ENCODE peak calls at places on chromosome 14, in six cellular contexts. U, F, Y, K, A and I are unnamed samples.

GRCh38 chr14:85539510-85539909 is 9.6 kb downstream of the FLRT2 start:
- DNase-seq in A (no peak), F (no peak), U (no peak), K (no peak), Y (no peak), I (no peak)

GRCh38 chr14:92687681-92688433 is 60.6 kb downstream of the LGMN start:
- DNase-seq in U (peak; percentile 79), A (peak; percentile 64), K (no peak), Y (no peak), F (no peak), I (no peak)

GRCh38 chr14:81819344-81819743 is 285.7 kb upstream of the SEL1L start:
- DNase-seq in F (no peak), Y (no peak), A (no peak), K (no peak), U (no peak), I (no peak)

GRCh38 chr14:54772451-54772881 is 130.2 kb downstream of the GCH1 start:
- DNase-seq in K (peak; percentile 59), U (no peak), Y (no peak), A (no peak), F (peak; percentile 83), I (no peak)

GRCh38 chr14:65002586-65003210 is 16.0 kb downstream of the FNTB start:
- DNase-seq in K (peak; percentile 48), A (no peak), F (peak; percentile 33), U (no peak), Y (no peak), I (peak; percentile 29)

GRCh38 chr14:58533417-58533816 is 104.3 kb upstream of the DACT1 start:
- DNase-seq in A (no peak), K (no peak), Y (no peak), U (no peak), F (no peak), I (peak; percentile 12)

GRCh38 chr14:85517113-85517688 is 12.7 kb upstream of the FLRT2 start:
- DNase-seq in Y (no peak), F (no peak), K (no peak), A (no peak), U (no peak), I (no peak)

GRCh38 chr14:24927809-24928208 is 122.1 kb downstream of the STXBP6 start:
- DNase-seq in K (no peak), Y (no peak), U (no peak), F (no peak), A (no peak), I (no peak)

GRCh38 chr14:29216774-29217232 is 450.2 kb downstream of the FOXG1 start:
- DNase-seq in K (no peak), Y (no peak), F (peak; percentile 85), U (no peak), A (no peak), I (no peak)

GRCh38 chr14:63692309-63693020 is 35.4 kb downstream of the SGPP1 start:
- DNase-seq in U (no peak), F (no peak), K (peak; percentile 31), A (no peak), Y (no peak), I (no peak)

GRCh38 chr14:55277972-55278740 is 6.9 kb downstream of the FBXO34 start:
- DNase-seq in A (no peak), Y (no peak), F (no peak), K (no peak), U (no peak), I (no peak)

GRCh38 chr14:79357307-79357706 is 854.0 kb downstream of the DIO2 start:
- DNase-seq in A (no peak), U (no peak), F (no peak), K (no peak), Y (no peak), I (no peak)

GRCh38 chr14:48983355-48983888 is 602.8 kb downstream of the RPS29 start:
- DNase-seq in Y (no peak), A (no peak), U (no peak), K (no peak), F (no peak), I (no peak)

GRCh38 chr14:78863143-78863542 is 693.0 kb downstream of the NRXN3 start:
- DNase-seq in A (peak; percentile 65), U (peak; percentile 86), K (peak; percentile 43), Y (no peak), F (peak; percentile 45), I (peak; percentile 25)

GRCh38 chr14:101224356-101225115 is 321.0 kb upstream of the RTL1 start:
- DNase-seq in F (no peak), U (peak; percentile 49), Y (no peak), A (peak; percentile 13), K (no peak), I (no peak)

GRCh38 chr14:24430682-24431568 is 1.2 kb downstream of the KHNYN start:
- DNase-seq in A (peak; percentile 56), U (no peak), K (peak; percentile 59), F (peak; percentile 28), Y (peak; percentile 65), I (peak; percentile 29)

GRCh38 chr14:78921856-78922255 is 751.7 kb downstream of the NRXN3 start:
- DNase-seq in Y (no peak), F (peak; percentile 28), U (no peak), K (peak; percentile 88), A (no peak), I (peak; percentile 76)

GRCh38 chr14:23644195-23644918 is 8.2 kb downstream of the DHRS2 start:
- DNase-seq in F (no peak), A (no peak), K (no peak), U (no peak), Y (no peak), I (no peak)

GRCh38 chr14:70631948-70632347 is 9.8 kb upstream of the TTC9 start:
- DNase-seq in A (no peak), U (no peak), Y (no peak), K (no peak), F (no peak), I (no peak)

GRCh38 chr14:94345344-94346072 is 22.4 kb upstream of the SERPINA6 start:
- DNase-seq in U (no peak), K (peak; percentile 93), F (peak; percentile 81), A (no peak), Y (no peak), I (peak; percentile 79)

GRCh38 chr14:23056956-23057756 is at the start of gene CDH24:
- DNase-seq in U (peak; percentile 89), Y (peak; percentile 73), F (peak; percentile 75), A (peak; percentile 86), K (peak; percentile 57), I (no peak)

DNA sequence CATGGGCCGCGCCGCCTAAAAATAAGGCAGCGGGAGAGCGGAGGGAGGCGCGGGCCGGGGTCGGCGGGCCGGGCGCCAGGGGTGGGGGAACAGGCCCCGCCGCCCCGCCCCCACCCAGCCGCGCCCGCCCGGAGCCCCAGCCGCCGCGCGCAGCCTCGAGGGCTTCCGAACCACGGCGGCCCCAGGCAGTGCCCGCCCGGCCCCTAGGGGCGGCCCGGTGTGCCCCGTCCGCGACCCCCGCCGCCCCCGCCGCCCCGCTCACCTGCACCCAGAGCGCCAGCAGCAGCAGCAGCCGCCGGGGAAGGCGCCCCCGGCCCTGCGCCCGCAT is 519 bp downstream of the JAG2 start:
- DNase-seq in K (no peak), A (peak; percentile 58), F (no peak), Y (no peak), U (no peak), I (no peak)
- H3K27me3 ChIP-seq in K (peaks cover 52% of the 10 kb centered on the region), A (peaks cover 20% of the 10 kb centered on the region), F (no peaks in the 10 kb centered on the region), Y (no peaks in the 10 kb centered on the region), U (peaks cover 16% of the 10 kb centered on the region), I (peaks cover 17% of the 10 kb centered on the region)

GRCh38 chr14:60658909-60659585 is 9.8 kb upstream of the SIX1 start:
- DNase-seq in Y (no peak), U (no peak), K (peak; percentile 47), F (peak; percentile 83), A (no peak), I (no peak)
- H3K27me3 ChIP-seq in Y (no peaks in the 10 kb centered on the region), U (peaks cover 90% of the 10 kb centered on the region), K (no peaks in the 10 kb centered on the region), F (no peaks in the 10 kb centered on the region), A (peaks cover 77% of the 10 kb centered on the region), I (no peaks in the 10 kb centered on the region)

GRCh38 chr14:102541771-102542170 is 32.2 kb upstream of the ANKRD9 start:
- DNase-seq in A (no peak), U (peak; percentile 78), F (no peak), K (no peak), Y (no peak), I (no peak)

GRCh38 chr14:102544745-102545460 is 35.3 kb upstream of the ANKRD9 start:
- DNase-seq in Y (no peak), F (no peak), A (peak; percentile 59), K (no peak), U (peak; percentile 84), I (no peak)

GRCh38 chr14:102547067-102547466 is 37.5 kb upstream of the ANKRD9 start:
- DNase-seq in U (no peak), A (no peak), F (no peak), Y (no peak), K (no peak), I (no peak)

GRCh38 chr14:102544034-102544744 is 34.6 kb upstream of the ANKRD9 start:
- DNase-seq in K (no peak), F (peak; percentile 41), A (peak; percentile 64), U (peak; percentile 67), Y (no peak), I (no peak)

DNA sequence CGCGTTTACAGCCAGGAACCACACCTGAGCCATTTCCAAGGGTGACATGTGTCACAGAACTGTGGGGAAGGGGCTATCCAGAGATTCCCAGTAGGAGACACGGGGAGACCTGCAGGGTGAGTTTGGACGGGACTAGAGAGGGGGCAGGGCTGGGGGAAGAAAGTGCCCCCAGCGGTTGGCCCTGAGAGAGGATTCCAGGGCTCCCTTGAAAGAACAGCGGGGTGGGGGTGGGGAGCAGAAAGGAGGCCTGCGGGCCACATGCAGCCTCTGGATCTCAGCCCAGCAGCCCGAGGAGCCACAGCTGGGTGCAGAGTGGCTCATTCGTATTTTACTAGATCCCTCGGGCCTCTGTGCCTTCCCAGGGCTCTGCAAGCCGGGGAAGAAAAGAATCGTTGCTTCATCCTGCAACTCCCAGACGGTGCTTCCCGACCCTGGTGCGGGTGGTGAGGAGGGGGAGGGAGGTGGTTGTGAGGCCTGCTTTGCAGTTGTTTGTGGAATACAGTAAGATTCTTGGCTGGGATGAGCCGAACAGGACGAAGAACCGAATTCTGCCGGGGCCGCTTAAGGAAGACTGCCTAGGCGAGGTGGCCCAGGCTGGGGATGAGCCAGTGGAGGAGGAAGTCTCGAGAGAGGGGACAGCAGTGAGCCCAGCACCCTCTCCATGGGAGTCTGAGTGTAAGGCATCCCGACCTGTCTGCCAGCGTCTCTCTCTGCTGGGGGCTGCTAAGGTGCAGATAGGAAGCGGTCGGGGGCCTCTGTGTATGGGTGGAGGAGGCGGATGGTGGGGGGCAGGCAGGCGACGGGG is 36.1 kb upstream of the ANKRD9 start:
- DNase-seq in A (peak; percentile 85), U (peak; percentile 86), F (no peak), K (peak; percentile 17), Y (no peak), I (no peak)
- H3K27me3 ChIP-seq in A (peaks cover 19% of the 10 kb centered on the region), U (peaks cover 9% of the 10 kb centered on the region), F (no peaks in the 10 kb centered on the region), K (peaks cover 20% of the 10 kb centered on the region), Y (no peaks in the 10 kb centered on the region), I (peaks cover 13% of the 10 kb centered on the region)

GRCh38 chr14:41604793-41605534 is 1.7 kb upstream of the LRFN5 start:
- DNase-seq in U (peak; percentile 94), Y (no peak), A (peak; percentile 93), F (no peak), K (peak; percentile 86), I (no peak)
- H3K27me3 ChIP-seq in U (peaks cover 58% of the 10 kb centered on the region), Y (no peaks in the 10 kb centered on the region), A (peaks cover 47% of the 10 kb centered on the region), F (peaks cover 67% of the 10 kb centered on the region), K (peaks cover 20% of the 10 kb centered on the region), I (peaks cover 45% of the 10 kb centered on the region)

GRCh38 chr14:51616256-51616655 is 35.5 kb upstream of the FRMD6 start:
- DNase-seq in A (no peak), F (no peak), U (no peak), Y (no peak), K (peak; percentile 42), I (no peak)
- H3K27me3 ChIP-seq in A (no peaks in the 10 kb centered on the region), F (no peaks in the 10 kb centered on the region), U (no peaks in the 10 kb centered on the region), Y (no peaks in the 10 kb centered on the region), K (no peaks in the 10 kb centered on the region), I (no peaks in the 10 kb centered on the region)

GRCh38 chr14:99217066-99217465 is 54.9 kb downstream of the BCL11B start:
- DNase-seq in F (no peak), K (no peak), U (no peak), A (no peak), Y (no peak), I (no peak)
- H3K27me3 ChIP-seq in F (peaks cover 59% of the 10 kb centered on the region), K (no peaks in the 10 kb centered on the region), U (no peaks in the 10 kb centered on the region), A (no peaks in the 10 kb centered on the region), Y (no peaks in the 10 kb centered on the region), I (no peaks in the 10 kb centered on the region)